ENCODE peak calls at places on chromosomes 4 and X, in eight cellular contexts. O is lower lobe of right lung, F is PC-3, Q is cardiac muscle cell, A is esophagus squamous epithelium, X is coronary artery, J is lung, D is A549. B is an unnamed sample.

GRCh38 chrX:136551410-136551809 is 19.4 kb downstream of the VGLL1 start:
- DNase-seq in J (no peak), O (no peak), D (no peak), F (no peak), A (no peak), X (no peak), Q (no peak), B (no peak)

GRCh38 chr4:8705161-8706145 is 112.9 kb downstream of the CPZ start:
- DNase-seq in X (peak; percentile 65), J (no peak), O (peak; percentile 31), A (no peak), D (no peak), F (no peak), Q (peak; percentile 37), B (no peak)

GRCh38 chrX:80285131-80285773 is 135.0 kb upstream of the TENT5D start:
- DNase-seq in A (no peak), Q (peak; percentile 61), D (peak; percentile 53), X (no peak), J (no peak), F (peak; percentile 71), O (no peak), B (peak; percentile 13)

GRCh38 chr4:42282081-42282901 is 115.0 kb upstream of the SHISA3 start:
- DNase-seq in O (no peak), D (peak; percentile 63), J (no peak), A (no peak), Q (peak; percentile 92), X (no peak), F (peak; percentile 89), B (no peak)

GRCh38 chrX:74788545-74789086 is 136.6 kb downstream of the NEXMIF start:
- DNase-seq in O (no peak), F (peak; percentile 7), X (no peak), Q (no peak), D (peak; percentile 2), A (no peak), J (no peak), B (no peak)

GRCh38 chr4:126269106-126269505 is 954.4 kb downstream of the FAT4 start:
- DNase-seq in A (no peak), D (no peak), Q (no peak), J (no peak), O (no peak), F (no peak), X (no peak), B (no peak)

GRCh38 chr4:156615066-156615514 is 356.5 kb downstream of the PDGFC start:
- DNase-seq in D (no peak), X (no peak), F (no peak), O (no peak), J (no peak), Q (no peak), A (no peak), B (no peak)

GRCh38 chr4:111537861-111538260 is 607.4 kb upstream of the FAM241A start:
- DNase-seq in D (no peak), A (no peak), O (no peak), J (no peak), Q (no peak), F (no peak), X (no peak), B (no peak)

GRCh38 chrX:130144509-130144908 is 21.1 kb downstream of the AIFM1 start:
- DNase-seq in A (no peak), D (no peak), F (peak; percentile 46), X (no peak), J (no peak), Q (no peak), O (no peak), B (no peak)

GRCh38 chrX:129472116-129472515 is 51.2 kb downstream of the SMARCA1 start:
- DNase-seq in Q (no peak), D (no peak), J (no peak), A (no peak), F (peak; percentile 87), X (no peak), O (no peak), B (no peak)

GRCh38 chr4:162700815-162701361 is 465.8 kb downstream of the NAF1 start:
- DNase-seq in F (no peak), J (no peak), Q (no peak), D (peak; percentile 42), X (no peak), O (no peak), A (no peak), B (no peak)

GRCh38 chrX:15605233-15605632 is 4.5 kb upstream of the ACE2 start:
- DNase-seq in J (no peak), D (no peak), O (no peak), F (peak; percentile 3), X (no peak), Q (no peak), A (no peak), B (no peak)

GRCh38 chrX:8711401-8711800 is 20.5 kb downstream of the ANOS1 start:
- DNase-seq in A (no peak), X (no peak), O (no peak), J (no peak), F (no peak), Q (peak; percentile 19), D (no peak), B (no peak)

GRCh38 chrX:96432647-96433046 is 252.0 kb upstream of the DIAPH2 start:
- DNase-seq in X (no peak), D (no peak), Q (no peak), J (no peak), A (no peak), F (no peak), O (no peak), B (no peak)

GRCh38 chr4:77074961-77075855 is 581 bp downstream of the CCNI start:
- DNase-seq in Q (peak; percentile 87), D (peak; percentile 35), J (peak; percentile 80), O (peak; percentile 90), F (peak; percentile 49), X (peak; percentile 87), A (peak; percentile 51), B (peak; percentile 78)

GRCh38 chrX:83508006-83508405 is at the start of gene POU3F4:
- DNase-seq in O (no peak), X (no peak), J (no peak), D (no peak), Q (peak; percentile 82), A (no peak), F (no peak), B (no peak)

GRCh38 chr4:158155656-158156356 is 17.0 kb downstream of the GASK1B start:
- DNase-seq in J (no peak), A (no peak), X (no peak), D (no peak), O (no peak), F (no peak), Q (no peak), B (peak; percentile 42)

GRCh38 chrX:143754183-143754582 is 33.6 kb upstream of the SPANXN2 start:
- DNase-seq in X (no peak), F (peak; percentile 47), O (no peak), J (no peak), A (no peak), Q (no peak), D (no peak), B (no peak)

GRCh38 chr4:17448689-17449088 is 63.2 kb downstream of the QDPR start:
- DNase-seq in Q (no peak), J (no peak), X (no peak), O (no peak), F (peak; percentile 66), A (no peak), D (no peak), B (no peak)

GRCh38 chrX:132908891-132909290 is 49.5 kb downstream of the HS6ST2 start:
- DNase-seq in A (no peak), O (no peak), J (no peak), Q (no peak), F (peak; percentile 40), X (no peak), D (no peak), B (no peak)

GRCh38 chrX:135437867-135438733 is 16.4 kb downstream of the SMIM10L2A start:
- DNase-seq in J (no peak), X (no peak), O (no peak), Q (no peak), A (no peak), D (peak; percentile 15), F (peak; percentile 5), B (no peak)
- TF ChIP-seq CTCF in J (no peak), X (no peak), O (no peak), Q (no peak), A (no peak), D (peak; percentile 14), F (peak; percentile 16), B (no peak)

GRCh38 chr4:182449186-182449880 is 206.1 kb downstream of the TENM3 start:
- DNase-seq in J (no peak), D (peak; percentile 13), Q (no peak), O (no peak), A (no peak), X (no peak), F (peak; percentile 28), B (no peak)

GRCh38 chr4:182448281-182449151 is 205.3 kb downstream of the TENM3 start:
- DNase-seq in X (peak; percentile 84), J (peak; percentile 78), Q (peak; percentile 97), F (peak; percentile 82), D (peak; percentile 67), A (peak; percentile 13), O (peak; percentile 86), B (peak; percentile 77)

GRCh38 chr4:182449960-182450359 is 206.8 kb downstream of the TENM3 start:
- DNase-seq in A (no peak), J (no peak), X (no peak), F (no peak), O (no peak), D (no peak), Q (no peak), B (no peak)

GRCh38 chr4:182443070-182443469 is 199.9 kb downstream of the TENM3 start:
- DNase-seq in D (no peak), Q (no peak), O (no peak), F (no peak), X (no peak), J (no peak), A (no peak), B (no peak)

GRCh38 chr4:182447938-182448280 is 204.7 kb downstream of the TENM3 start:
- DNase-seq in Q (peak; percentile 34), O (no peak), X (no peak), J (no peak), F (no peak), D (no peak), A (no peak), B (no peak)
- H3K4me3 ChIP-seq in Q (peak overlapping the region; percentile 91), O (peak overlapping the region; percentile 54), X (peak overlapping the region; percentile 90), J (no peak overlapping the region), F (peak overlapping the region; percentile 70), D (peak overlapping the region; percentile 53), A (peak overlapping the region; percentile 56), B (peak overlapping the region; percentile 53)

GRCh38 chrX:38220936-38221386 is 290 bp upstream of the SRPX start:
- DNase-seq in A (no peak), D (no peak), X (no peak), Q (no peak), O (no peak), J (no peak), F (no peak), B (no peak)
- H3K27ac ChIP-seq in A (no peak overlapping the region), D (no peak overlapping the region), X (peak overlapping the region; percentile 42), Q (no peak overlapping the region), O (no peak overlapping the region), J (no peak overlapping the region), F (no peak overlapping the region), B (peak overlapping the region; percentile 45)

GRCh38 chrX:33211356-33212254 is at the start of gene DMD:
- DNase-seq in A (no peak), F (no peak), J (peak; percentile 48), O (peak; percentile 37), D (no peak), Q (peak; percentile 94), X (peak; percentile 78), B (peak; percentile 20)
- TF ChIP-seq CTCF in A (no peak), F (no peak), J (no peak), O (no peak), D (no peak), Q (no peak), X (no peak), B (no peak)